ENCODE peak calls at places on chromosomes 2 and 18, in six cellular contexts. I is Panc1, A is endodermal cell, R is psoas muscle, Y is fibroblast of lung, S is neural crest cell. G is an unnamed sample.

GRCh38 chr2:56444339-56444738 is 260.5 kb downstream of the CCDC85A start:
- DNase-seq in I (no peak), A (no peak), R (no peak), Y (no peak), S (no peak), G (no peak)

GRCh38 chr2:2848198-2848597 is 517.1 kb upstream of the MYT1L start:
- DNase-seq in I (no peak), A (no peak), R (no peak), Y (no peak), S (no peak), G (no peak)

GRCh38 chr18:10205136-10205535 is 249.3 kb upstream of the APCDD1 start:
- DNase-seq in I (no peak), A (no peak), R (no peak), Y (no peak), S (no peak), G (no peak)

GRCh38 chr18:59040770-59041148 is 98.9 kb upstream of the SEC11C start:
- DNase-seq in I (no peak), A (peak), R (no peak), Y (no peak), S (no peak), G (no peak)

GRCh38 chr18:61543518-61543917 is 210.3 kb downstream of the CDH20 start:
- DNase-seq in I (no peak), A (no peak), R (no peak), Y (no peak), S (no peak), G (no peak)

GRCh38 chr2:240423788-240424191 is 11.7 kb upstream of the GPC1 start:
- DNase-seq in I (no peak), A (peak), R (no peak), Y (no peak), S (no peak), G (no peak)

GRCh38 chr2:232541195-232541960 is 1.9 kb downstream of the CHRNG start:
- DNase-seq in I (no peak), A (no peak), R (peak), Y (no peak), S (no peak), G (no peak)

GRCh38 chr2:237896507-237896892 is 37.1 kb downstream of the RAMP1 start:
- DNase-seq in I (no peak), A (peak), R (no peak), Y (peak), S (no peak), G (no peak)

GRCh38 chr2:187098154-187098553 is 249.2 kb upstream of the ZSWIM2 start:
- DNase-seq in I (no peak), A (no peak), R (no peak), Y (no peak), S (no peak), G (no peak)

GRCh38 chr18:48931680-48932461 is 18.9 kb downstream of the SMAD7 start:
- DNase-seq in I (no peak), A (no peak), R (no peak), Y (no peak), S (no peak), G (no peak)

DNA sequence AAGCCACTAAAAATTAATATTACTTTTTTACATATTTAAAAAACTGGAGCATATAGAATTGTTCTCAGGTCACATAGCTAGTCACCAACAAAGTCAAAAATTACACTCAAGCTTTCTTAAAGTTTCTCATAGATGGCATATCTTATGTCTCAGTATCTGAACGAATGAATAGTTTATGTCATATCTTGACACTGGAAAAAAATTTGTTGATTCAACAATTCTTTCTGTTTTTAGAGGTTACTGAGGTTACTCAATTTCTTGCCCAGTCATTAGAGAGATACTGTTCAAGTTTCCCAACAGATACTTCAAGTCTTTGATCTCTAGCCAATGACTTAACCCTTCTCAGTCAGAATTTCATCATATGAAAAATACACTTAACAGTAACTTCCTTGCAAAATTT is 113.1 kb upstream of the XIRP2 start:
- DNase-seq in I (no peak), A (no peak), R (no peak), Y (no peak), S (no peak), G (no peak)
- TF ChIP-seq CTCF in I (no peak), A (no peak), R (no peak), Y (no peak), S (no peak), G (no peak)

GRCh38 chr2:18987592-18988073 is 370.8 kb downstream of the OSR1 start:
- DNase-seq in I (peak), A (no peak), R (peak), Y (peak), S (no peak), G (no peak)
- TF ChIP-seq CTCF in I (no peak), A (no peak), R (peak), Y (peak), S (no peak), G (no peak)

GRCh38 chr2:37146062-37146461 is 10.7 kb downstream of the EIF2AK2 start:
- DNase-seq in I (no peak), A (no peak), R (no peak), Y (no peak), S (no peak), G (no peak)

GRCh38 chr2:37148325-37148724 is 8.5 kb downstream of the EIF2AK2 start:
- DNase-seq in I (no peak), A (no peak), R (no peak), Y (no peak), S (no peak), G (no peak)

GRCh38 chr2:37143986-37144385 is 12.8 kb downstream of the EIF2AK2 start:
- DNase-seq in I (no peak), A (no peak), R (no peak), Y (peak), S (no peak), G (no peak)

DNA sequence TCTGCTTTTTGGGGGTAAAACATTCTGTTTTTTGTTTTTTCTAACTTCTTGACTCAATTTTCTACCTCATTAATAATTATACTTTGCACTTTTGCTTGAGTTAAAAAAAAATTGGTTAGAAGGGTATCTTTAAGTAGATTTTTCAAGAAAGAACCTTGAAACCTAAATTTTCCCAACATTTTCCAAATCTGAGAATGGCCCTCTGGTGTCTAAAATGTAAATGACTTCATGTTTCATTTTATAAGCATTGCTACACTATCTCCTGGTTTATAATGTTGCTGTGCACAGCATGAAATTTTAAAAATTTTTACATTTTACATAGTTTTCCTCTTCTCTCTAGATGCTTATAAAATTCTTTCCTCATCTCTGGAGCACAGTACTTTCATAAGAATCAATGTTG is 14.2 kb downstream of the EIF2AK2 start:
- DNase-seq in I (no peak), A (no peak), R (no peak), Y (no peak), S (no peak), G (no peak)
- TF ChIP-seq CTCF in I (no peak), A (peak), R (no peak), Y (no peak), S (peak), G (no peak)

GRCh38 chr2:172782506-172783090 is 47.0 kb downstream of the RAPGEF4 start:
- DNase-seq in I (no peak), A (no peak), R (no peak), Y (no peak), S (no peak), G (no peak)

GRCh38 chr2:172788871-172789270 is 53.2 kb downstream of the RAPGEF4 start:
- DNase-seq in I (no peak), A (no peak), R (no peak), Y (no peak), S (no peak), G (no peak)

GRCh38 chr2:172777431-172777830 is 41.8 kb downstream of the RAPGEF4 start:
- DNase-seq in I (no peak), A (no peak), R (no peak), Y (no peak), S (no peak), G (no peak)

GRCh38 chr2:172783091-172783898 is 47.6 kb downstream of the RAPGEF4 start:
- DNase-seq in I (no peak), A (peak), R (no peak), Y (peak), S (peak), G (no peak)
- TF ChIP-seq CTCF in I (peak), A (peak), R (no peak), Y (peak), S (peak), G (no peak)

G was measured in glutamatergic neuron.